ENCODE peak calls at places on chromosomes 7 and 10, in four cellular contexts. C, A, X and G are unnamed samples.

GRCh38 chr10:16792675-16793074 is 24.5 kb downstream of the RSU1 start:
- DNase-seq in A (no peak), C (no peak), X (no peak), G (no peak)

GRCh38 chr10:13271552-13272163 is 28.2 kb downstream of the PHYH start:
- DNase-seq in X (peak), A (peak), C (no peak), G (peak)

GRCh38 chr7:77820967-77821366 is 22.4 kb downstream of the PHTF2 start:
- DNase-seq in X (no peak), C (no peak), A (no peak), G (no peak)

GRCh38 chr10:78774999-78775711 is 293.6 kb upstream of the ZMIZ1 start:
- DNase-seq in C (no peak), A (no peak), X (peak), G (peak)

GRCh38 chr7:74230446-74231231 is 20.8 kb downstream of the LAT2 start:
- DNase-seq in A (no peak), C (no peak), X (no peak), G (no peak)

GRCh38 chr10:98031440-98031839 is 1.0 kb upstream of the CRTAC1 start:
- DNase-seq in X (no peak), A (no peak), C (no peak), G (no peak)

GRCh38 chr7:98470131-98470985 is 69.5 kb upstream of the BAIAP2L1 start:
- DNase-seq in A (peak), C (no peak), X (no peak), G (no peak)

GRCh38 chr7:155168607-155169006 is 98.5 kb downstream of the HTR5A start:
- DNase-seq in A (no peak), C (no peak), X (no peak), G (no peak)

GRCh38 chr10:79034271-79034876 is 34.4 kb upstream of the ZMIZ1 start:
- DNase-seq in C (no peak), X (no peak), A (no peak), G (no peak)

GRCh38 chr10:114822771-114823463 is 1.3 kb downstream of the FHIP2A start:
- DNase-seq in C (no peak), X (peak), A (no peak), G (no peak)

GRCh38 chr10:11141571-11142091 is 124.0 kb downstream of the CELF2 start:
- DNase-seq in X (peak), C (no peak), A (peak), G (no peak)

GRCh38 chr7:465710-466400 is 53.8 kb downstream of the PDGFA start:
- DNase-seq in C (no peak), X (no peak), A (no peak), G (no peak)

GRCh38 chr7:2478387-2478760 is 2.2 kb upstream of the GRIFIN start:
- DNase-seq in A (peak), C (no peak), X (no peak), G (no peak)

GRCh38 chr10:99621454-99622246 is 1.4 kb upstream of the SLC25A28 start:
- DNase-seq in A (peak), C (no peak), X (no peak), G (no peak)

GRCh38 chr7:70298780-70299446 is 700.6 kb downstream of the AUTS2 start:
- DNase-seq in C (no peak), A (no peak), X (no peak), G (no peak)

GRCh38 chr7:97119747-97120146 is 2.2 kb downstream of the SDHAF3 start:
- DNase-seq in A (peak), X (no peak), C (no peak), G (no peak)

GRCh38 chr7:143979359-143979758 is 20.8 kb upstream of the OR6B1 start:
- DNase-seq in A (no peak), C (no peak), X (peak), G (no peak)

GRCh38 chr10:117549100-117549499 is 6.6 kb downstream of the EMX2 start:
- DNase-seq in X (no peak), C (no peak), A (no peak), G (no peak)

GRCh38 chr7:31488562-31489203 is 25.2 kb upstream of the ITPRID1 start:
- DNase-seq in X (peak), C (peak), A (peak), G (peak)

GRCh38 chr10:79359816-79360498 is 12.7 kb downstream of the PPIF start:
- DNase-seq in X (no peak), C (no peak), A (no peak), G (no peak)

GRCh38 chr7:5452937-5453540 is 29.4 kb upstream of the TNRC18 start:
- DNase-seq in A (peak), X (no peak), C (no peak), G (no peak)

GRCh38 chr7:1865809-1866255 is 195.8 kb downstream of the ELFN1 start:
- DNase-seq in C (no peak), X (no peak), A (no peak), G (no peak)

GRCh38 chr10:124560377-124560776 is 98.8 kb downstream of the LHPP start:
- DNase-seq in A (no peak), C (no peak), X (no peak), G (no peak)
- TF ChIP-seq TARDBP in A (no peak), C (no peak), X (no peak), G (no peak)

GRCh38 chr10:1011696-1012095 is 14.0 kb downstream of the IDI2 start:
- DNase-seq in A (no peak), C (no peak), X (no peak), G (no peak)
- TF ChIP-seq TARDBP in A (no peak), C (no peak), X (no peak), G (no peak)

DNA sequence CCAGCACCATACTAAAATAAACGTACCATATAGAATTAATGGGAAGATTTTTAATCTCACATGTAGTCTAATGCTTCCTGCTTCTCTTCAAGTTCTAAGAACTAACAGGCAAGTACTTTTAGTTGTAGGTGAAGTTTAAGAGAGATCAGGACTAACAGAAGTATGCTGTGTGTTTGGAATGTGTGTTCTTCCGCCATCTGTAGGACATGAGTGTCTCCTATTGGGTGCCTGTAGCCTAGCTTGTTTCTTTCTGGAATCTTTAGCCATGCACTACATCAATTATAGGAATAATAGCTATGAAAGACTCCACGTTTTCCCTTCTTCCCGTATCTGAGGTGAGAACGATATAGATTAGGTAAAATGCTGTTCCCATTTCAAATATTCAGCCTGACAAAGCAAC is 140.2 kb upstream of the AHR start:
- DNase-seq in A (no peak), X (peak), C (no peak), G (no peak)
- TF ChIP-seq TARDBP in A (no peak), X (no peak), C (no peak), G (no peak)

DNA sequence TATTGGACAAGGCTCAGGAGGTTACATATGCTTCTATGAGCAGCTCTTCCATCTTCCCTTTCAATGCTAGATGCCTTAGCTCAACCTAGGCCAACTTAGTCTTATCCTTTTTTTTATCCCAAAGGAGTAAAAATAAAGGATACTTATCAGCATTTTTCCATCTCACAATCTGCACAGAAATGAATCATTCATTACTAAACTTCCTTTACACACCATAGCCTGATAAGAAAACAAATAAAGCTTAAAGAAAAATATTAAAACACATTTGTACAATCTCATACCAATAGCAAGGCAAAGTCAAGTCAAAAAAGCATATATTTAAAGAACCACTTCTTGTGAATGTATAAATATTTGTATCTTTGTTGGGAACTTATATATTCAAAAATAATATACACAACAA is 407.4 kb downstream of the GRM8 start:
- DNase-seq in X (no peak), A (no peak), C (no peak), G (no peak)
- TF ChIP-seq TARDBP in X (no peak), A (no peak), C (no peak), G (no peak)

DNA sequence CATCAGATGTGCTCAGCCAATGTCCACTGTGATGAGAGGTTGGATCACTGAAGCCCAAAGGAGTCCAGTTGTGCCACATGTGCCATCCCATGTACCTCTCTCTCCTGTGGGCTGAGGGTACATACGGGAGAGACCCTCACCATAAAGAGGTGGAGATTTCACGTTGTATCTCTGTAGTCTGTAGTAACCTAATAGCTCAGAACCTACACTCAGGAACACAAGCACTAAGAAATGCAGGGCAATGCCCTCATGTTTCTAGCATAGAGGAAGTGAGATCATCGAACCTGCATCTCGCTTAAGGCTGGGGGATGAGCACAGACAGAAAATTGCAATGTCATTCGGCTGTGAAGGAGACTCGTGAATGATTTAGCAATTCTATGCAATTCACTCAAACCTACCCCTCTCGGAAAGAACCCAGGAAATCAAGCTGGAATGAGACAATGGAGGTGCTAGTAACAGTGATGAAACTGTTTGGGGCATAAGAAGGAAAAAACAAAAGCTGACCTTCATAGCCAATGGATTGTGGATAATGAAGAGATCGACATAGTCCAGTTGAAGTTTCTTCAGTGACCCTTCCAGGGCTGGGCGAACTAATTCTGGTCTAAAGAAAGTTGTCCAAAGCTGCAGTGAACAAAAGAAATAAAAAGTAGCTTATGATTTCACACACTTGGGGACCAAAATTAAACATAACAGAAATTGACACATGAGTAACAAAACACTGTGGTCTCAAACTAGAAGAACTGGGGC is 80.3 kb upstream of the UCN3 start:
- DNase-seq in X (no peak), C (no peak), A (peak), G (no peak)
- TF ChIP-seq TARDBP in X (no peak), C (no peak), A (no peak), G (no peak)

GRCh38 chr10:129641351-129641750 is 174.3 kb downstream of the MGMT start:
- DNase-seq in A (no peak), C (no peak), X (no peak), G (no peak)

GRCh38 chr10:129645487-129645886 is 178.4 kb downstream of the MGMT start:
- DNase-seq in C (no peak), X (no peak), A (no peak), G (no peak)

GRCh38 chr10:129643266-129643665 is 176.2 kb downstream of the MGMT start:
- DNase-seq in X (no peak), A (no peak), C (no peak), G (no peak)

GRCh38 chr10:129641982-129642381 is 174.9 kb downstream of the MGMT start:
- DNase-seq in A (no peak), X (no peak), C (no peak), G (no peak)

DNA sequence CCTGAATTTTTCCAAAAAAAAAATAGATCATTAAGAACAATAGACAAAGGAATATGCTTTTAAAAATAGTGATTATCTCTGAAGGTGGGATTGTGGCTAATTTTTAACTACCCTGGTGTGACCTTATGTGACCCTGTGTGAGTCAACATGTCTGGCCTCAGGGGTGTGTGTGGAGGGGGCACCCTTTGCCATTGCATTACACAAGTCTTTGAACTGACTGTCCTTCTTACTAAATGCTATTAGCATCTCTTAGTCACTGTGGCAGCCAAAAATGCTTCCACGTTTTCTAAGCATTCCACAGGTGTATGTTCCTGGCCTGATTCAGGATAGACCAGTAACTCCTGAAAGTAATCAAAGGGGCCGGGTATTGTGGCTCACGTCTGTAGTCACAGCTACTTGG is 175.4 kb downstream of the MGMT start:
- DNase-seq in A (no peak), C (no peak), X (peak), G (no peak)
- TF ChIP-seq TARDBP in A (no peak), C (no peak), X (peak), G (no peak)

GRCh38 chr10:103752680-103753248 is 102.6 kb downstream of the SH3PXD2A start:
- DNase-seq in A (peak), C (no peak), X (peak), G (no peak)
- TF ChIP-seq TARDBP in A (no peak), C (no peak), X (no peak), G (no peak)

GRCh38 chr10:69766161-69766910 is 35.4 kb upstream of the COL13A1 start:
- DNase-seq in X (no peak), C (no peak), A (no peak), G (no peak)

GRCh38 chr10:69774596-69774995 is 27.1 kb upstream of the COL13A1 start:
- DNase-seq in X (no peak), C (no peak), A (no peak), G (no peak)

GRCh38 chr10:69772933-69773704 is 28.6 kb upstream of the COL13A1 start:
- DNase-seq in X (no peak), A (no peak), C (no peak), G (no peak)

GRCh38 chr10:69768386-69768785 is 33.3 kb upstream of the COL13A1 start:
- DNase-seq in X (no peak), C (no peak), A (no peak), G (no peak)

GRCh38 chr10:69769395-69769989 is 32.2 kb upstream of the COL13A1 start:
- DNase-seq in A (no peak), C (no peak), X (no peak), G (peak)
- TF ChIP-seq TARDBP in A (no peak), C (no peak), X (no peak), G (no peak)

DNA sequence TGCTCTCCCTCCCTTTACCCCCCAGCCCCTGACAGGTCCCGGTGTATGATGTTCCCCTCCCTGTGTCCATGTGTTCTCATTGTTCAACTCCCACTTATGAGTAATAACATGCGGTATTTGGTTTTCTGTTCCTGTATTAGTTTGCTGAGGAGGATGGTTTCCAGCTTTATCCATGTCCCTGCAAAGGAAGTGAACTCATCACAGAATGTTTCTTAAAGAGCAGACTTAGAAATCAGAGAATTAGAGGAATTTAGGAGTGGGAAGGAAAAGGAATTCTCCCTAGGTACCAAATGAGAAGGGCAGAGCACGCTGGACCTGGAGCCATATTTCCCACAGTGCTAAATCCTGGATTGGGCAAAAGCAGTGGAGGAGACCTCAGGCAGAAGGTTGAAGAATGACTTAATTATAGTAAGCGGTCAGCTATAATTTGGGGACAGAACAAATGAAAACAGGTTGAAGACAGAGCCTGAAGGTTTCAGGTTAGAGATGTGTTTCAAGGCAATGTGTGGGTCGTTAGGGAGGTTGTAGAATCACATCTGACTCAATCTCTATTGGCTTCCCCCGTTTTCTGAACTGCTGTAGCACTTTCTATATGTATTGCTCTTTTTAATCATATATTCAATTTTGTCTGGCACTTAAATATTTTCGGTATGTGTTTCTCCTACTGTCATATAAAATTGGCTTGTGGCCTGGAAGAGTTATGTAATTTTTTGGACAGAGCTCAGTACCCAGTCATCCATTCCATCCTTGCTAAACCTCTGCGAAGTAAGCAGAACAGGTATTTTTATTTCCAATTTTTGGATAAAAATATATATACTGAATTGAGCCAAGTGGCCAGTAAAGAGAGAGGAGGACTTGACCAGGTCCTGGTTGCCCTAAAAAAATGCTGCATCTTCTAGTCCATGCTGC is 210.5 kb upstream of the KLF6 start:
- DNase-seq in C (no peak), X (no peak), A (no peak), G (no peak)
- TF ChIP-seq TARDBP in C (no peak), X (no peak), A (no peak), G (no peak)

GRCh38 chr10:94061026-94061425 is 67.3 kb downstream of the PLCE1 start:
- DNase-seq in X (no peak), A (no peak), C (no peak), G (no peak)
- TF ChIP-seq TARDBP in X (no peak), A (no peak), C (no peak), G (no peak)